ENCODE peak calls at places on chromosomes 12 and 14, in ten cellular contexts. S is suprapubic skin; I is astrocyte; E is M059J; K is activated naive CD4-positive, alpha-beta T cell; M is H9; O is stimulated activated CD8-positive, alpha-beta memory T cell treated with anti-CD3 and anti-CD28 coated beads, Interleukin-15, amount 100 ng/mL, for 24 hours; G is RPMI7951; A is NCI-H460; V is SK-N-SH. N is an unnamed sample.
A peak's percentile ranks its signal among the peaks of the same experiment; 100 is the strongest.

GRCh38 chr12:95695741-95696140 is 94.8 kb downstream of the NTN4 start:
- DNase-seq in S (no peak), I (no peak), E (no peak), K (no peak), M (no peak), O (no peak), G (no peak), A (no peak), V (no peak), N (no peak)

GRCh38 chr12:50251619-50252300 is 31.6 kb downstream of the LIMA1 start:
- DNase-seq in S (no peak), I (peak; percentile 46), E (peak; percentile 62), K (no peak), M (no peak), O (no peak), G (no peak), A (no peak), V (no peak), N (no peak)

GRCh38 chr12:128969480-128970055 is 116.3 kb downstream of the GLT1D1 start:
- DNase-seq in S (no peak), I (no peak), E (no peak), K (no peak), M (peak; percentile 91), O (no peak), G (peak; percentile 17), A (no peak), V (peak; percentile 78), N (no peak)

GRCh38 chr12:10220398-10221077 is 7.9 kb downstream of the GABARAPL1 start:
- DNase-seq in S (peak; percentile 86), I (peak; percentile 69), E (peak; percentile 23), K (no peak), M (no peak), O (no peak), G (no peak), A (peak; percentile 30), V (no peak), N (no peak)

GRCh38 chr14:104342435-104343293 is 204.3 kb downstream of the KIF26A start:
- DNase-seq in S (peak; percentile 76), I (no peak), E (no peak), K (no peak), M (peak; percentile 62), O (no peak), G (no peak), A (no peak), V (no peak), N (no peak)

GRCh38 chr12:49357099-49357678 is 10.1 kb upstream of the SPATS2 start:
- DNase-seq in S (no peak), I (no peak), E (peak; percentile 58), K (no peak), M (no peak), O (no peak), G (peak; percentile 46), A (no peak), V (peak; percentile 29), N (no peak)

GRCh38 chr12:15276088-15276698 is 46.1 kb upstream of the PTPRO start:
- DNase-seq in S (no peak), I (peak; percentile 10), E (peak; percentile 46), K (no peak), M (no peak), O (no peak), G (peak; percentile 49), A (peak; percentile 29), V (peak; percentile 46), N (no peak)

GRCh38 chr12:105253882-105254513 is 18.0 kb upstream of the APPL2 start:
- DNase-seq in S (no peak), I (peak; percentile 66), E (peak; percentile 90), K (no peak), M (no peak), O (no peak), G (peak; percentile 87), A (peak; percentile 85), V (no peak), N (no peak)

GRCh38 chr12:77062846-77063461 is 2.4 kb downstream of the E2F7 start:
- DNase-seq in S (no peak), I (peak; percentile 96), E (peak; percentile 89), K (no peak), M (no peak), O (no peak), G (peak; percentile 92), A (peak; percentile 30), V (no peak), N (no peak)

GRCh38 chr12:55965941-55966407 is at the start of gene PMEL:
- DNase-seq in S (no peak), I (no peak), E (no peak), K (no peak), M (peak; percentile 66), O (no peak), G (peak; percentile 16), A (no peak), V (peak; percentile 55), N (no peak)

GRCh38 chr12:131949431-131950181 is at the start of gene EP400:
- DNase-seq in S (peak; percentile 98), I (peak; percentile 78), E (peak; percentile 88), K (peak; percentile 94), M (peak; percentile 93), O (peak; percentile 92), G (peak; percentile 88), A (peak; percentile 93), V (peak; percentile 99), N (peak; percentile 85)

GRCh38 chr12:12398026-12398859 is 41.4 kb downstream of the BORCS5 start:
- DNase-seq in S (no peak), I (peak; percentile 98), E (peak; percentile 88), K (no peak), M (no peak), O (no peak), G (peak; percentile 82), A (no peak), V (no peak), N (no peak)

N was measured in NCI-H1048.